ENCODE peak calls at places on chromosome 20, in eight cellular contexts. A is mesendoderm; S is H9; O is small intestine; R is SJCRH30; K is HAP-1; B is left ventricle myocardium inferior; D is CD8-positive, alpha-beta memory T cell. V is an unnamed sample.
A peak's percentile ranks its signal among the peaks of the same experiment; 100 is the strongest.

GRCh38 chr20:44886276-44886671 is 769 bp downstream of the YWHAB start:
- DNase-seq in O (no peak), K (no peak), R (no peak), S (no peak), D (no peak), A (peak; percentile 36), B (no peak), V (no peak)

GRCh38 chr20:10540636-10541493 is 105.8 kb downstream of the SLX4IP start:
- DNase-seq in K (no peak), O (peak; percentile 37), B (no peak), S (no peak), D (no peak), A (peak; percentile 46), R (no peak), V (no peak)

GRCh38 chr20:54267510-54268003 is 59.7 kb downstream of the PFDN4 start:
- DNase-seq in D (no peak), K (no peak), S (peak; percentile 35), R (peak; percentile 22), O (no peak), B (no peak), A (peak; percentile 92), V (no peak)

GRCh38 chr20:542777-543368 is 717 bp downstream of the CSNK2A1 start:
- DNase-seq in K (no peak), O (no peak), A (peak; percentile 27), S (no peak), B (no peak), R (peak; percentile 36), D (peak; percentile 5), V (peak; percentile 71)

GRCh38 chr20:4012631-4013030 is 2.7 kb downstream of the RNF24 start:
- DNase-seq in D (no peak), S (no peak), R (no peak), B (no peak), A (no peak), O (no peak), K (no peak), V (no peak)

GRCh38 chr20:16363832-16364687 is 209.2 kb downstream of the KIF16B start:
- DNase-seq in B (no peak), S (no peak), O (no peak), K (no peak), D (no peak), A (no peak), R (no peak), V (no peak)

GRCh38 chr20:41018153-41018552 is 10.5 kb upstream of the TOP1 start:
- DNase-seq in O (no peak), K (no peak), D (no peak), R (no peak), A (no peak), S (no peak), B (no peak), V (no peak)

GRCh38 chr20:13922241-13922640 is 68.2 kb downstream of the SEL1L2 start:
- DNase-seq in O (no peak), R (no peak), K (no peak), D (no peak), S (no peak), B (no peak), A (no peak), V (no peak)

GRCh38 chr20:61732511-61733210 is 333.0 kb downstream of the TAF4 start:
- DNase-seq in R (no peak), K (no peak), B (no peak), S (no peak), A (no peak), D (no peak), O (no peak), V (peak; percentile 1)

DNA sequence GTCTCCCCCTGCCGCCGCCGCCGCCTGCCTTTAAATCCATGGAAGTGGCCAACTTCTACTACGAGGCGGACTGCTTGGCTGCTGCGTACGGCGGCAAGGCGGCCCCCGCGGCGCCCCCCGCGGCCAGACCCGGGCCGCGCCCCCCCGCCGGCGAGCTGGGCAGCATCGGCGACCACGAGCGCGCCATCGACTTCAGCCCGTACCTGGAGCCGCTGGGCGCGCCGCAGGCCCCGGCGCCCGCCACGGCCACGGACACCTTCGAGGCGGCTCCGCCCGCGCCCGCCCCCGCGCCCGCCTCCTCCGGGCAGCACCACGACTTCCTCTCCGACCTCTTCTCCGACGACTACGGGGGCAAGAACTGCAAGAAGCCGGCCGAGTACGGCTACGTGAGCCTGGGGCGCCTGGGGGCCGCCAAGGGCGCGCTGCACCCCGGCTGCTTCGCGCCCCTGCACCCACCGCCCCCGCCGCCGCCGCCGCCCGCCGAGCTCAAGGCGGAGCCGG is 485 bp downstream of the CEBPB start:
- DNase-seq in S (no peak), R (peak; percentile 83), D (peak; percentile 38), K (no peak), A (no peak), O (peak; percentile 66), B (peak; percentile 73), V (peak; percentile 89)
- H3K4me1 ChIP-seq in S (peaks cover 3% of the 10 kb centered on the region), R (peaks cover 5% of the 10 kb centered on the region), D (peaks cover 22% of the 10 kb centered on the region), K (peaks cover 11% of the 10 kb centered on the region), A (peaks cover 16% of the 10 kb centered on the region), O (peaks cover 3% of the 10 kb centered on the region), B (peaks cover 61% of the 10 kb centered on the region), V (peaks cover 10% of the 10 kb centered on the region)

GRCh38 chr20:22562620-22563019 is 21.8 kb downstream of the FOXA2 start:
- DNase-seq in B (no peak), A (peak; percentile 43), O (no peak), R (no peak), D (no peak), S (no peak), K (no peak), V (no peak)

GRCh38 chr20:22559711-22560305 is 24.6 kb downstream of the FOXA2 start:
- DNase-seq in K (no peak), D (no peak), S (no peak), R (no peak), B (no peak), O (no peak), A (no peak), V (no peak)

GRCh38 chr20:22563062-22563965 is 21.1 kb downstream of the FOXA2 start:
- DNase-seq in O (no peak), D (no peak), R (no peak), K (no peak), S (no peak), A (peak; percentile 45), B (no peak), V (no peak)

GRCh38 chr20:22561965-22562581 is 22.3 kb downstream of the FOXA2 start:
- DNase-seq in S (no peak), D (no peak), O (no peak), A (no peak), B (no peak), R (no peak), K (no peak), V (no peak)

GRCh38 chr20:22560817-22561216 is 23.6 kb downstream of the FOXA2 start:
- DNase-seq in D (no peak), O (no peak), B (no peak), K (no peak), R (peak; percentile 90), S (peak; percentile 54), A (no peak), V (no peak)
- H3K4me1 ChIP-seq in D (no peaks in the 10 kb centered on the region), O (no peaks in the 10 kb centered on the region), B (no peaks in the 10 kb centered on the region), K (no peaks in the 10 kb centered on the region), R (peaks cover 48% of the 10 kb centered on the region), S (peaks cover 11% of the 10 kb centered on the region), A (peaks cover 8% of the 10 kb centered on the region), V (no peaks in the 10 kb centered on the region)

DNA sequence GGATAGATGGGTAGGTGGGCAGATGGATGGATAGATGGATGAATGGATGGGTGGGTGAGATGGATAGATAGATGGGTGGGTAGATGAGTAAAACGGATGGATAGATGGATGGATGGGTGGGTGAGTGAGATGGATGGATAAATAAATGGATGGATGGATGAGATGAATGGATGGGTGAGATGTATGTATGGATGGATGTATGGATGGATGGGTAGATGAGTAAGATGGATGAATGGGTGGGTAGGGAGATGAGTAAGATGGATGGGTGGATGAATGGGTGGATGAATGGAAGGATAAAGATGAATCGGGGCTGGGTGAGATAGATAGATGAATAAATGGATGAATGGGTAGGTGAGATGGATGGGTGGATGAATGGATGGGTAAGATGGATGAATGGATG is 210.1 kb downstream of the TFAP2C start:
- DNase-seq in K (no peak), B (no peak), O (no peak), A (no peak), S (no peak), R (no peak), D (no peak), V (no peak)
- H3K4me1 ChIP-seq in K (no peaks in the 10 kb centered on the region), B (no peaks in the 10 kb centered on the region), O (no peaks in the 10 kb centered on the region), A (peaks cover 2% of the 10 kb centered on the region), S (no peaks in the 10 kb centered on the region), R (no peaks in the 10 kb centered on the region), D (no peaks in the 10 kb centered on the region), V (no peaks in the 10 kb centered on the region)

GRCh38 chr20:17964632-17965031 is 4.0 kb downstream of the SNX5 start:
- DNase-seq in K (no peak), D (no peak), R (no peak), S (no peak), A (no peak), B (no peak), O (no peak), V (no peak)
- H3K4me1 ChIP-seq in K (peaks cover 43% of the 10 kb centered on the region), D (peaks cover 60% of the 10 kb centered on the region), R (peaks cover 38% of the 10 kb centered on the region), S (peaks cover 6% of the 10 kb centered on the region), A (peaks cover 29% of the 10 kb centered on the region), B (peaks cover 91% of the 10 kb centered on the region), O (peaks cover 34% of the 10 kb centered on the region), V (peaks cover 13% of the 10 kb centered on the region)

V was measured in right cardiac atrium.